ENCODE peak calls at places on chromosomes 13 and 19, in five cellular contexts. C, U, Y, S and Q are unnamed samples.

GRCh38 chr19:29515706-29516357 is 10.0 kb upstream of the VSTM2B start:
- DNase-seq in C (no peak), U (no peak), Y (no peak), S (no peak), Q (no peak)

GRCh38 chr19:11347546-11347945 is 1.2 kb downstream of the CCDC159 start:
- DNase-seq in C (no peak), U (no peak), Y (no peak), S (no peak), Q (no peak)

GRCh38 chr13:40664100-40665060 is 2.1 kb downstream of the FOXO1 start:
- DNase-seq in C (peak), U (peak), Y (peak), S (peak), Q (peak)

GRCh38 chr13:66693656-66694055 is 536.5 kb downstream of the PCDH9 start:
- DNase-seq in C (no peak), U (no peak), Y (no peak), S (no peak), Q (no peak)

GRCh38 chr13:60700994-60701393 is 304.0 kb downstream of the TDRD3 start:
- DNase-seq in C (no peak), U (no peak), Y (no peak), S (no peak), Q (no peak)

GRCh38 chr13:106376411-106377112 is 158.9 kb downstream of the EFNB2 start:
- DNase-seq in C (no peak), U (peak), Y (peak), S (no peak), Q (no peak)

GRCh38 chr13:51276684-51277083 is 54.5 kb downstream of the FAM124A start:
- DNase-seq in C (no peak), U (no peak), Y (no peak), S (peak), Q (no peak)

GRCh38 chr13:68168448-68168847 is 938.3 kb upstream of the PCDH9 start:
- DNase-seq in C (no peak), U (no peak), Y (no peak), S (no peak), Q (no peak)

GRCh38 chr13:111115051-111115840 is at the start of gene ARHGEF7:
- DNase-seq in C (no peak), U (no peak), Y (no peak), S (no peak), Q (peak)

GRCh38 chr19:2051771-2052704 is 994 bp upstream of the MKNK2 start:
- DNase-seq in C (no peak), U (peak), Y (peak), S (peak), Q (no peak)
- TF ChIP-seq POLR2AphosphoS5 in C (no peak), U (no peak), Y (no peak), S (no peak), Q (no peak)

GRCh38 chr19:40240332-40240731 is 13.8 kb upstream of the CCNP start:
- DNase-seq in C (no peak), U (no peak), Y (no peak), S (no peak), Q (no peak)
- TF ChIP-seq EP300 in C (no peak), U (no peak), Y (no peak), S (no peak), Q (no peak)

DNA sequence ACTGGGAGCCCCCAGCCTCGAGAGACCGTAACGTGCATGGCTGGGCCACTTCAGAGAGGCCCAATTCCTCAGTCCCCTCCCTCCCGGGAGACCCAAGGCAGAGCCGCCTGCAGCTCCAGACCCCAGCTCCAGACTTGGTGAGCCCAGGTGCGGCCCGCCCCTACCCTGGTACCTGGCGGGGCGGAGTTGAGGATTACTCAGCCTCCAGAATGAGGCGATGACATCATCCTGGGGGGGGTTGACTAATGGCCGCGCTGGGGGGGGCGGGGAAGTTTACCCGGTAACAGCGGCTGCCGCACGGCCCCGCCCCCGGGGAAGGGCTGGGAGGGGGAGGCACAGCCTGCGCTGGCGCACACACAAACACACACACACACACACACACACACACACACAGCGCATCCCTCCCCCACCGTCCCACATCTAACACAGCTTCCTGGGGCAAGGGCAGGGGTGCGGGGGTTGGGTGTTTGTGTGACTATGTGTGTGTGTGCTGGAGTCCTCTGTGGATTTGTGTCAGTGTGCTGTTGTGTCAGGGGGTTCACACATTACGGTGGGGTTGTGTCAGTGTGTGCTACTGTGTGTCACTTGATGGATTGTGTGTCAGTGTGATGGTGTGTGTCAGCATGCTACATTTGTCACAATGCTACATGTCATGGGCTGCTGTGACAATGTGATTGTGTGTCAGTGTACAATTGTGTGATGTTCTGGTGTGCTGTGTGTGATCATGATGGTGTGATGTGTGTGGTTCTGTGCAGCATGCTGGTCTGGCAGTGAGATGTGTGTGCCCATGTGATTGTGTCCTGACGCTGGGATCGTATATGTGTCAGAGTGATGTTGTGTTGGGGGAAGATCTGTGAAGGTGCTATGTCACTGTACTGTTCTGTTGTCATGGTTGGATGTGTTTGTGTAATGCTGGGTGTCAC is 10.3 kb upstream of the BBC3 start:
- DNase-seq in C (peak), U (peak), Y (peak), S (peak), Q (no peak)
- TF ChIP-seq POLR2AphosphoS5 in C (no peak), U (no peak), Y (no peak), S (no peak), Q (no peak)

DNA sequence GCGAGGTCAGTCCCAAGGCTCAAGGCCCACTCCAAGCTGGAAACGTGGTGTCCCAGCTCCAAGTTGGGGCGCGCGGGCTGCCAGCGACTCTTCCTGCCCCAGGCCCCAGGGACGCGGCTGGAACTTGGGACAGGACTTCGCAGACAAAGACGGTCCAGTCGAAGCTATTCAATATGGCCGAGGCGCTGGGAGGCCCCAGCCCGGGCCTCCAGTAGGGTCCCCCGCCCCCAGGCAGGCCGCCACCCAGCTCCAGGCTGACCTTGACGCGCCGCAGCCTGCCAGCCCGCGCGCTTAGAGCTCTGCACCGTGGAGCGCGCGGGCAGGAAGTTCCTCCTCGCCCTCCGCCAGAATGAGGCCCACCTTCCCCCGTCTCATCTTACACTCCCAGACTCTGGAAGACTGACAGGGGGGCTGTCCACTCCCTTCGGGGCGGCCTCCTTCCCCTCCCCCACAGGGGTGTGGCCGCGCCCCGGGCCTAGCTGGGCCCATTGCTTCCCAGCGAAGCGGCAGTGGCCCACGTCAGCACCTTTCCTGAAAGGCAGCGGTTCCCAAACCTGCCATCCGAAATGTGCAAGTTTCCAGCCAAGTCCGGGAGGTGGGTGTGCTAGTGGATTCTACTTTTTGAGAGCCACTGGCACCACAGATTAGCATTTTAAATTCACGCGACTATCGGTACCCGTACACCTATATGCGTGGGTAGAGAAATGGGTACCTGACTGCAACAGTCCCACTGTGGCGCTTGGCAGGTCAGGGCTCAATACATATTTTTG is at the start of gene CCDC8:
- DNase-seq in C (no peak), U (peak), Y (no peak), S (peak), Q (no peak)
- TF ChIP-seq EP300 in C (no peak), U (no peak), Y (no peak), S (no peak), Q (no peak)

GRCh38 chr19:57637379-57637778 is 4.4 kb downstream of the ZNF211 start:
- DNase-seq in C (no peak), U (no peak), Y (no peak), S (no peak), Q (peak)

GRCh38 chr19:57633832-57634131 is 814 bp downstream of the ZNF211 start:
- DNase-seq in C (no peak), U (no peak), Y (no peak), S (no peak), Q (no peak)

DNA sequence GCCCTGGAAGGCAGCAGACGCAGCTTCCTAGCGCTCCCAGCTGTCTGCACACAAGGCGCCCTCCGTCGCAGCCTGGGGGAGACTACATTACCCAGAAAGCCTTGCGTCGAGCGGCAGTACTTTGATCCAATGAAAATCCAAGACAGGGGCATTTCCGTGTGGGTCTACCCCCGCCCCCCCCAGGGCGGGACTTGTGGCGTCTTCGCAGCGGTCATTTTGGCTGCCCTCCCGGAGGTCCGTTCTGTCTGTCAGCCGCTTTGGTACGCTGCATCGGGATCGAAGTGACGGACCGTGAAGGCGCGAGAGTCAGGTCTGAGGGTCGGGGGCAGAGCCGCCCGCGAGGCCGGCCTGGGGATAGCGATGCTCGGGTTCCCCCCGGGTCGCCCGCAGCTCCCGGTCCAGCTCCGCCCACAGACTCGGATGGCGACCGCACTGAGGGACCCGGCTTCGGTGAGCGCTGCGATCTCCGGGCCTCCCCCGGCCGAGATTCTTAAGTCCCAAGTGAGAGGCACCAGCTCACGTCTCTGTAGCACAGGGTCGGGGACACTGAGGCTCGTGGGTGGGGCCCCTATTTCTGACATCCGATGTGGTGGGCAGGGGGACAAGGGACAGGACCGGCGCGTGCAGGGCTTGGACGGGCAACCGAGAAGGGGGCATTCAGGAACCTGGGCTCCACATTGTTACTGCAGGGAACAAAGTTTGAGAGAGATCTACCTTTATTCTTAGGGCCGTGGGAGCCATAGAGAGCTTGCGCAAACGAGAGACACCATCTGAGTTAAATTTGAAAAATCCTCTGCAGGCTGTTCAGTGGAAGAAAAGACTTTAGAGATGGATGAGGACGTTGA is at the start of gene ZNF211:
- DNase-seq in C (peak), U (peak), Y (peak), S (peak), Q (peak)
- TF ChIP-seq POLR2AphosphoS5 in C (no peak), U (peak), Y (peak), S (no peak), Q (peak)

GRCh38 chr13:73096173-73097117 is 37.6 kb downstream of the KLF5 start:
- DNase-seq in C (peak), U (no peak), Y (no peak), S (no peak), Q (no peak)
- TF ChIP-seq EP300 in C (no peak), U (no peak), Y (no peak), S (no peak), Q (no peak)

DNA sequence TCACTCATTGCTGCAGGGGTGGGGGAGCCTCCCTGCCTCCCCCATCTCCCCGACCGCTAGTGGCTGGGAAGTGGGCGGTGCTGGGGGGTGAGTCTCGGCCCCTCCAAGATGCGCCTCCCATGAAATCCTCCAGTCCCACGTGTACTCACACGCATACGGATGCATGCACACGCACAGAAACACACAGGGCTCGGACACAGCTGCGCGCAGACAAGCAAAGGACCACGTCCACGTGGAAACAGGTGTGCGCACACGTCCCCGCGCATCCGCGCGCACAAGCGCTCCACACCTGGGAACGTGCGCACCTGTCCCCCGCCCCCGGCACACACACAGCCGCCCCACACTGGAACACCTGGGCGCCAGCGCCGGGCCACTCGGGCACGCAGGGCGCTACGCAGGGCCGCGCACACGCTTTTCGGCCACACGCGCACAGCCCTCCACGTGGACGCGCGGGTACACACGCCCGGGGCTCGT is 680 bp downstream of the MATK start:
- DNase-seq in C (no peak), U (no peak), Y (no peak), S (no peak), Q (no peak)
- TF ChIP-seq POLR2AphosphoS5 in C (no peak), U (no peak), Y (no peak), S (no peak), Q (no peak)

DNA sequence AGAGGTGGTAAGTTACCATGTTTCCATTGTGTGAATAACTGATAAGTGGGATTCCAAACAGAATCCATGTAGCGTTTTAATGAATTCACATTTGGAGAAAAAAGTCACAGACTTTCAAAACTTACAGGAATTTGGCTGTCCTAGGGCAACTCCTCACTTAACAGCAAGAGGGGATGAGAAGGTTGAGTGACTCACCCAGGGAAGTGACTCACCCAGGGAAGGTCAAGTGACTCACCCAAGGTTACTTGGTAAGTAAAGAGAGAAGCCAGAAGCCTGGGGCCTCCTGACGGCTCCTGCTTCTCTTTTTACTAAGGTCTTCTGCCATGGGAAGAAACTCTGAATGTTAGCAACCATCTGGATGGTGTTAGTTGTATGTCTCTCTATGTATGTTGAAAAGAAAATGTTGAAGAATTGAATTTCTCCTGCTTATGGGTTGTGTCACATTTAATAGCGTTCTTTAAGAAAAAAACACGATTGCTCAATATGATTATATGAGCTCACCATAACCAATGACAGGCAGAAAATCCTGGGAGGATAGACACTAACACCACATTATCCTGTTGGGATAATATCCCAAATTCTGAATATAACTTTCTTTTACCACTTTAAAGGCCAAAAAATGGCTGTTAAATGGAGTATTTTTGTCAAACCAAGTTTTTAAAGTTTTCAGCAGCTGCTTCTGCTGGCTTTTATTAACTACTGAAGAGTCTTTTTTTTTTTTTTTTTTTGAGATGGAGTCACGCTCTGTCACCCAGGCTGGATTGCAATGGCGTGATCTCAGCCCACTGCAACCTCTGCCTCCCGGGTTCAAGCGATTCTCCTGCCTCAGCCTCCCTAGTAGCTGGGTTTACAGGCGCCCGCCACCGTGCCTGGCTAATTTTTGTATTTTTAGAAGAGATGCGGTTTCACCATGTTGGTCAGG is 195.6 kb downstream of the GGACT start:
- DNase-seq in C (peak), U (peak), Y (peak), S (peak), Q (peak)
- TF ChIP-seq EP300 in C (peak), U (no peak), Y (no peak), S (no peak), Q (no peak)

GRCh38 chr19:610801-611505 is 21.3 kb downstream of the HCN2 start:
- DNase-seq in C (no peak), U (no peak), Y (peak), S (peak), Q (no peak)

GRCh38 chr19:610071-610800 is 20.6 kb downstream of the HCN2 start:
- DNase-seq in C (no peak), U (no peak), Y (peak), S (peak), Q (no peak)

GRCh38 chr19:608155-609000 is 18.7 kb downstream of the HCN2 start:
- DNase-seq in C (no peak), U (no peak), Y (no peak), S (no peak), Q (no peak)

GRCh38 chr19:607301-608154 is 17.8 kb downstream of the HCN2 start:
- DNase-seq in C (no peak), U (no peak), Y (no peak), S (no peak), Q (no peak)

GRCh38 chr19:609001-609340 is 19.3 kb downstream of the HCN2 start:
- DNase-seq in C (no peak), U (no peak), Y (peak), S (peak), Q (no peak)
- TF ChIP-seq POLR2AphosphoS5 in C (no peak), U (no peak), Y (no peak), S (no peak), Q (no peak)

DNA sequence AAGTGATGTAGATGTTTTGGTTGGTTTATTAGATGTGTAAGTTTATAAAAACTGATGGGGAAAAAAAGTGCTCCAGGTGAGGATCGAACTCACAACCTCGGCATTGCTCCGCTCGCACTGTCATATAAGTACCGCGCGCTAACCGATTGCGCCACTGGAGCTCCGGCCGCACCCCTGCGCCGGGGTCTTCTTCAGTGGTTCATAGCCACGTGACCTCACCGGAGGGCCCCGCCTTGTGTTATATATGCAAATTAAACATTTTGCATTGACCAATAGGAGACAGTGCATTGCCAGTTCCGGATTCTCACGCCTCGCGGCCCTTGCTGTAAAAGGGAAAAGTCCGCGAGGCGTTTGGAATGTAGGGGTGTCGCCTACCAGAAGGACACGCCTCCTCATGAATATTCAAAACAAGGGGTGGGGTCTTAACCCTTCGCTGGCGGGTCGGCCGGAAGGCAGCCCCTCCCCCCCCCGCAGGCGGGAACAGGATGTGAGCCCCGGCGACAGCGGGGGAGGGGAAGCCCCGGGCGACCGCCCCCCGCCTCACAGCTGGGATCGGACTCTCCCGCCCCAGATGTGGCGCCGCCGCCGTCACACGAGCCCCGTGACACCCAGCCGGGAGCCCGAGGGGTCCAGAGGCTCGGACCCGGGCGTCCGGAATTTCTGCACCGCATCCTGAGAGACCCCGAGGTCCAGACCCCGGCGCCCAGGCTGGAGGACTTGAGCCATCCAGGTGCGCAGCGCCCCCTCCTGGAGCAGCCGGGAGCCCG is at the start of gene PLEKHG2:
- DNase-seq in C (peak), U (peak), Y (peak), S (peak), Q (peak)
- TF ChIP-seq EP300 in C (no peak), U (peak), Y (no peak), S (no peak), Q (no peak)